ENCODE peak calls at places on chromosome 1, in seven cellular contexts. I is fibroblast of pulmonary artery; L is WERI-Rb-1; K is left cardiac atrium; Y is activated naive CD8-positive, alpha-beta T cell treated with anti-CD3 and anti-CD28 coated beads for 36 hours; O is foreskin keratinocyte; M is HT1080. N is an unnamed sample.
A peak's percentile ranks its signal among the peaks of the same experiment; 100 is the strongest.

GRCh38 chr1:31714442-31715096 is 10.8 kb upstream of the COL16A1 start:
- DNase-seq in I (peak; percentile 61), L (peak; percentile 76), K (peak; percentile 82), Y (peak; percentile 30), O (peak; percentile 47), M (no peak), N (peak; percentile 80)

GRCh38 chr1:171585715-171586114 is 36.3 kb upstream of the MYOCOS start:
- DNase-seq in I (no peak), L (no peak), K (no peak), Y (no peak), O (peak; percentile 86), M (no peak), N (no peak)

GRCh38 chr1:11569551-11569950 is 84.7 kb downstream of the FBXO2 start:
- DNase-seq in I (no peak), L (no peak), K (no peak), Y (no peak), O (no peak), M (no peak), N (peak; percentile 60)

GRCh38 chr1:114341886-114342285 is 169.1 kb downstream of the TRIM33 start:
- DNase-seq in I (no peak), L (no peak), K (no peak), Y (no peak), O (no peak), M (no peak), N (no peak)

GRCh38 chr1:149844096-149844495 is 55.3 kb upstream of the BOLA1 start:
- DNase-seq in I (peak; percentile 49), L (no peak), K (no peak), Y (no peak), O (peak; percentile 67), M (peak; percentile 74), N (no peak)

GRCh38 chr1:184656221-184656620 is 98.4 kb downstream of the EDEM3 start:
- DNase-seq in I (no peak), L (no peak), K (no peak), Y (no peak), O (no peak), M (no peak), N (no peak)

GRCh38 chr1:156963621-156964020 is 43.2 kb downstream of the LRRC71 start:
- DNase-seq in I (no peak), L (no peak), K (no peak), Y (peak; percentile 15), O (no peak), M (no peak), N (peak; percentile 76)

GRCh38 chr1:44784094-44785026 is 3.6 kb downstream of the BEST4 start:
- DNase-seq in I (no peak), L (no peak), K (peak; percentile 45), Y (peak; percentile 55), O (no peak), M (no peak), N (peak; percentile 88)

GRCh38 chr1:87902830-87903614 is 574.3 kb downstream of the LMO4 start:
- DNase-seq in I (peak; percentile 74), L (peak; percentile 53), K (no peak), Y (peak; percentile 0), O (no peak), M (no peak), N (no peak)

GRCh38 chr1:207396360-207396759 is 57.8 kb upstream of the CR2 start:
- DNase-seq in I (no peak), L (no peak), K (no peak), Y (no peak), O (no peak), M (no peak), N (no peak)

GRCh38 chr1:38558476-38559179 is 300.9 kb downstream of the RRAGC start:
- DNase-seq in I (no peak), L (no peak), K (no peak), Y (peak; percentile 33), O (no peak), M (no peak), N (peak; percentile 78)

GRCh38 chr1:43934279-43934985 is 831 bp downstream of the ARTN start:
- DNase-seq in I (peak; percentile 64), L (peak; percentile 87), K (peak; percentile 54), Y (peak; percentile 60), O (peak; percentile 75), M (peak; percentile 75), N (peak; percentile 87)

GRCh38 chr1:193069748-193070394 is 10.5 kb downstream of the RO60 start:
- DNase-seq in I (no peak), L (peak; percentile 53), K (no peak), Y (no peak), O (peak; percentile 2), M (peak; percentile 39), N (no peak)

GRCh38 chr1:226979115-226979516 is 39.0 kb downstream of the COQ8A start:
- DNase-seq in I (no peak), L (no peak), K (no peak), Y (no peak), O (no peak), M (no peak), N (peak; percentile 67)

GRCh38 chr1:31927661-31927980 is 10.5 kb downstream of the PTP4A2 start:
- DNase-seq in I (no peak), L (no peak), K (no peak), Y (no peak), O (no peak), M (no peak), N (no peak)

GRCh38 chr1:46197551-46198025 is 646 bp downstream of the POMGNT1 start:
- DNase-seq in I (no peak), L (no peak), K (no peak), Y (no peak), O (no peak), M (no peak), N (no peak)

GRCh38 chr1:222387020-222387816 is 160.7 kb downstream of the HHIPL2 start:
- DNase-seq in I (no peak), L (no peak), K (no peak), Y (no peak), O (peak; percentile 12), M (peak; percentile 23), N (no peak)

GRCh38 chr1:222240536-222241181 is 307.2 kb downstream of the HHIPL2 start:
- DNase-seq in I (peak; percentile 29), L (no peak), K (no peak), Y (no peak), O (peak; percentile 87), M (peak; percentile 52), N (no peak)

GRCh38 chr1:183124259-183124658 is 61.8 kb upstream of the LAMC2 start:
- DNase-seq in I (peak; percentile 28), L (no peak), K (no peak), Y (no peak), O (no peak), M (peak; percentile 50), N (no peak)

GRCh38 chr1:178818416-178818815 is 52.5 kb downstream of the ANGPTL1 start:
- DNase-seq in I (peak; percentile 31), L (no peak), K (no peak), Y (no peak), O (no peak), M (no peak), N (no peak)

GRCh38 chr1:71365451-71365850 is 284.6 kb upstream of the ZRANB2 start:
- DNase-seq in I (peak; percentile 41), L (no peak), K (no peak), Y (no peak), O (no peak), M (no peak), N (no peak)

GRCh38 chr1:34186741-34187494 is 10.2 kb downstream of the C1orf94 start:
- DNase-seq in I (no peak), L (no peak), K (no peak), Y (no peak), O (no peak), M (peak; percentile 56), N (no peak)

GRCh38 chr1:221316491-221317056 is 425.3 kb downstream of the DUSP10 start:
- DNase-seq in I (peak; percentile 36), L (no peak), K (no peak), Y (no peak), O (no peak), M (no peak), N (no peak)

GRCh38 chr1:183106746-183107145 is 79.3 kb upstream of the LAMC2 start:
- DNase-seq in I (no peak), L (no peak), K (no peak), Y (no peak), O (no peak), M (no peak), N (no peak)

GRCh38 chr1:109438798-109439297 is 12.6 kb upstream of the PSMA5 start:
- DNase-seq in I (peak; percentile 85), L (no peak), K (no peak), Y (no peak), O (peak; percentile 38), M (peak; percentile 87), N (no peak)

N was measured in spleen.